ENCODE peak calls at places on chromosomes 5 and 9, in ten cellular contexts. M is thyroid gland, Q is GM12878, O is IMR-90, Z is stomach, F is right lobe of liver, V is erythroblast, U is esophagus muscularis mucosa, L is lower leg skin, K is uterus. P is an unnamed sample.
A peak's percentile ranks its signal among the peaks of the same experiment; 100 is the strongest.

GRCh38 chr9:120464176-120464575 is 115.8 kb downstream of the CDK5RAP2 start:
- DNase-seq in M (no peak), Q (no peak), O (no peak), Z (no peak), F (no peak), V (no peak), U (no peak), L (no peak), K (no peak), P (no peak)

GRCh38 chr9:134538856-134539562 is 102.6 kb upstream of the COL5A1 start:
- DNase-seq in M (no peak), Q (no peak), O (no peak), Z (no peak), F (no peak), V (no peak), U (no peak), L (no peak), K (no peak), P (no peak)

GRCh38 chr5:71887680-71888079 is 168.6 kb downstream of the CARTPT start:
- DNase-seq in M (no peak), Q (peak; percentile 75), O (peak; percentile 94), Z (no peak), F (no peak), V (peak; percentile 71), U (peak; percentile 64), L (no peak), K (no peak), P (no peak)

GRCh38 chr5:90606539-90606938 is 47.9 kb downstream of the ADGRV1 start:
- DNase-seq in M (no peak), Q (no peak), O (no peak), Z (no peak), F (no peak), V (peak; percentile 25), U (no peak), L (no peak), K (no peak), P (no peak)

GRCh38 chr5:38582662-38583061 is 26.2 kb upstream of the LIFR start:
- DNase-seq in M (no peak), Q (peak; percentile 7), O (no peak), Z (no peak), F (no peak), V (no peak), U (no peak), L (no peak), K (no peak), P (no peak)

GRCh38 chr5:42349163-42349562 is 74.1 kb upstream of the GHR start:
- DNase-seq in M (no peak), Q (no peak), O (no peak), Z (no peak), F (no peak), V (no peak), U (no peak), L (no peak), K (no peak), P (no peak)

GRCh38 chr5:72949481-72949880 is 6.4 kb upstream of the FCHO2 start:
- DNase-seq in M (peak; percentile 26), Q (no peak), O (no peak), Z (no peak), F (no peak), V (no peak), U (no peak), L (no peak), K (no peak), P (no peak)

GRCh38 chr5:74196233-74196632 is 444.3 kb downstream of the ENC1 start:
- DNase-seq in M (no peak), Q (peak; percentile 44), O (no peak), Z (no peak), F (no peak), V (no peak), U (no peak), L (no peak), K (no peak), P (no peak)

GRCh38 chr5:157562111-157562581 is 13.4 kb downstream of the ADAM19 start:
- DNase-seq in M (peak; percentile 29), Q (no peak), O (peak; percentile 63), Z (no peak), F (no peak), V (no peak), U (no peak), L (no peak), K (no peak), P (no peak)

GRCh38 chr9:76730795-76731194 is 33.4 kb upstream of the PCA3 start:
- DNase-seq in M (no peak), Q (no peak), O (no peak), Z (no peak), F (no peak), V (no peak), U (no peak), L (no peak), K (no peak), P (no peak)

GRCh38 chr5:147740864-147741263 is 41.7 kb downstream of the JAKMIP2 start:
- DNase-seq in M (no peak), Q (no peak), O (no peak), Z (no peak), F (no peak), V (no peak), U (no peak), L (no peak), K (no peak), P (no peak)

GRCh38 chr9:87714819-87715218 is 11.1 kb upstream of the CTSL start:
- DNase-seq in M (peak; percentile 22), Q (no peak), O (peak; percentile 90), Z (peak; percentile 68), F (peak; percentile 66), V (peak; percentile 92), U (no peak), L (peak; percentile 75), K (peak; percentile 80), P (no peak)

GRCh38 chr5:179489015-179489414 is 61.3 kb upstream of the RUFY1 start:
- DNase-seq in M (no peak), Q (no peak), O (no peak), Z (no peak), F (no peak), V (no peak), U (no peak), L (no peak), K (no peak), P (no peak)

GRCh38 chr5:93800988-93801811 is 59.8 kb upstream of the POU5F2 start:
- DNase-seq in M (peak; percentile 62), Q (peak; percentile 2), O (peak; percentile 64), Z (no peak), F (no peak), V (peak; percentile 78), U (no peak), L (no peak), K (peak; percentile 16), P (no peak)

GRCh38 chr5:160118349-160119141 is 705 bp downstream of the PWWP2A start:
- DNase-seq in M (peak; percentile 58), Q (no peak), O (no peak), Z (peak; percentile 47), F (peak; percentile 70), V (peak; percentile 79), U (peak; percentile 91), L (peak; percentile 29), K (peak; percentile 44), P (no peak)

GRCh38 chr5:89425062-89425461 is 542.1 kb upstream of the MEF2C start:
- DNase-seq in M (no peak), Q (no peak), O (no peak), Z (no peak), F (no peak), V (no peak), U (no peak), L (no peak), K (no peak), P (no peak)

DNA sequence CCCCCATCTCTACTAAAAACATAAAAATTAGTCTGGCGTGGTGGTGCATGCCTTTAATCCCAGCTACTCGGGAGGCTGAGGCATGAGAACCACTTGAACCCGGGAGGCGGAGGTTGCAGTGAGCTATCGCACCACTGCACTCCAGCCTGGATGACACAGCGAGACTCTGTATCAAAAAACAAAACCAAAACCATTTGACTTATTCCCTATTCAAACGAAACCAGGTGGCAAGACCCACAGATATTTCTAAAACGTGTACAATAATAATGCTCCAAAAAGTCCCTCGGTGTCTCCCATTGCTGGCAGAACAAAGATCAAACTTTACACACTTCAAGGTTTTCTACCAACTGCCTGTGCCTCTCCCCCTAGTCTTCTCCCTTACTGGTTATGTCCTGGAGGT is 29.8 kb downstream of the HMGCR start:
- DNase-seq in M (no peak), Q (peak; percentile 72), O (no peak), Z (no peak), F (no peak), V (no peak), U (no peak), L (no peak), K (no peak), P (no peak)
- TF ChIP-seq POLR2A in M (no peak), Q (no peak), O (no peak), Z (no peak), F (no peak), V (no peak), U (no peak), L (no peak), K (no peak), P (no peak)

GRCh38 chr5:149551227-149552037 is at the start of gene CSNK1A1:
- DNase-seq in M (peak; percentile 99), Q (peak; percentile 98), O (peak; percentile 98), Z (peak; percentile 99), F (peak; percentile 99), V (peak; percentile 100), U (peak; percentile 99), L (peak; percentile 97), K (peak; percentile 98), P (peak; percentile 84)
- TF ChIP-seq POLR2A in M (peak; percentile 97), Q (peak; percentile 94), O (peak; percentile 98), Z (peak; percentile 76), F (peak; percentile 93), V (peak; percentile 99), U (peak; percentile 77), L (peak; percentile 71), K (peak; percentile 96), P (no peak)

GRCh38 chr9:35656340-35656739 is 1.5 kb downstream of the RMRP start:
- DNase-seq in M (no peak), Q (no peak), O (no peak), Z (no peak), F (no peak), V (no peak), U (peak; percentile 82), L (no peak), K (no peak), P (no peak)
- TF ChIP-seq POLR2A in M (no peak), Q (no peak), O (no peak), Z (no peak), F (no peak), V (no peak), U (no peak), L (no peak), K (no peak), P (no peak)

DNA sequence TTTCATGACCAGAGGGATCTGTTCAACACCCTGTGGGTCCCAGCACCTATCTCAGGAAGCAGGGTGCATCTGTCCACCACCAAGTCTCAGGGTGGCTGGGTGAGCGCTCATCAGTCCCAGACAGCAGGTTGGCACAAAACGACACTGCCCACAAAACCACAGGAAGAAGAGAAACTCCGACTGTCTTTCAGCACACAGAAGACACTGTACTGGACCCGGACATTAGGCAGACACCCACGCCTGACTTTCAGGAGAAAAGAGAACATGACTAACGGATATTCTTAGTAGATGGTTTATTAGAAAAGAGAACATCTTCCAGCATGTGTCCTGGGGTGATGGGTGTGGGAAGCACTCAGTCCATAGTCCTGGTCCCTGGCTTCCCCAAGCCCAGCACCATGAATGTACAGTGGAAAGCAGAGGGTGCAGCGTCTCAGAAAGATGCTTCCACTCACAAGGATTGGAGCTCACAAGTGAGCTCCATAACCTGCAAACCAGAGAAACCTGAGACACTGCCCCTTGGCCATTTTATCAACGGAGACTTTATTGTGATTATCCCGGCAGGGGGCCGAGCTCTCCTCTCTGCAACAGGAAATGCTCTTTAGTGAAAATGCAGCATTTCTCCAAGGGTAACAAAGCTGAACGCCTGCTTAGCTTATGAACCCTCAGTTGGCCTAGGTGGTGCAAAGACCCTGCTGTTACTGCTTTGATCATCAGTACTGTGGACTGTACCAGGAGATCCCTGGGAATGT is 35.8 kb upstream of the LCP2 start:
- DNase-seq in M (no peak), Q (peak; percentile 79), O (no peak), Z (peak; percentile 33), F (no peak), V (peak; percentile 24), U (no peak), L (no peak), K (no peak), P (no peak)
- TF ChIP-seq POLR2A in M (no peak), Q (no peak), O (no peak), Z (no peak), F (no peak), V (peak; percentile 51), U (no peak), L (no peak), K (no peak), P (no peak)